ENCODE peak calls at places on chromosomes 11 and 22, in six cellular contexts. L is foreskin keratinocyte, T is AG04450, S is DMS153, J is ascending aorta, M is KBM-7. C is an unnamed sample.

GRCh38 chr11:95404370-95404769 is 173.4 kb upstream of the SESN3 start:
- DNase-seq in L (no peak), T (no peak), S (no peak), J (no peak), M (no peak), C (no peak)

GRCh38 chr22:17161991-17162390 is 2.9 kb upstream of the HDHD5 start:
- DNase-seq in L (no peak), T (no peak), S (no peak), J (no peak), M (no peak), C (no peak)

GRCh38 chr11:109695696-109696095 is 273.7 kb downstream of the C11orf87 start:
- DNase-seq in L (no peak), T (no peak), S (no peak), J (no peak), M (no peak), C (no peak)

GRCh38 chr11:86955111-86955673 is at the start of gene FZD4:
- DNase-seq in L (no peak), T (peak), S (peak), J (peak), M (peak), C (peak)

GRCh38 chr11:88324562-88325345 is 12.8 kb downstream of the CTSC start:
- DNase-seq in L (no peak), T (no peak), S (no peak), J (no peak), M (no peak), C (no peak)

GRCh38 chr11:60982184-60982583 is 10.7 kb downstream of the CD6 start:
- DNase-seq in L (no peak), T (no peak), S (no peak), J (no peak), M (no peak), C (no peak)

GRCh38 chr22:30562391-30562790 is 12.1 kb downstream of the GAL3ST1 start:
- DNase-seq in L (peak), T (no peak), S (no peak), J (no peak), M (no peak), C (no peak)

GRCh38 chr11:78806214-78807004 is 231.7 kb upstream of the NARS2 start:
- DNase-seq in L (no peak), T (no peak), S (no peak), J (no peak), M (no peak), C (peak)

GRCh38 chr11:19244621-19245020 is 3.9 kb upstream of the E2F8 start:
- DNase-seq in L (peak), T (no peak), S (no peak), J (no peak), M (no peak), C (peak)

GRCh38 chr11:121485221-121485620 is 32.5 kb upstream of the SORL1-AS1 start:
- DNase-seq in L (no peak), T (no peak), S (no peak), J (no peak), M (no peak), C (no peak)

GRCh38 chr11:108817971-108818370 is 153.1 kb downstream of the DDX10 start:
- DNase-seq in L (no peak), T (no peak), S (no peak), J (no peak), M (no peak), C (no peak)

GRCh38 chr11:102836290-102836875 is 7.0 kb downstream of the MMP3 start:
- DNase-seq in L (peak), T (peak), S (peak), J (no peak), M (no peak), C (peak)

GRCh38 chr22:39209756-39210155 is 35.0 kb downstream of the PDGFB start:
- DNase-seq in L (no peak), T (no peak), S (peak), J (no peak), M (no peak), C (peak)

GRCh38 chr11:74330065-74330858 is 18.8 kb upstream of the P4HA3 start:
- DNase-seq in L (peak), T (no peak), S (no peak), J (no peak), M (no peak), C (peak)

GRCh38 chr11:66432597-66432996 is 6.1 kb downstream of the MRPL11 start:
- DNase-seq in L (no peak), T (no peak), S (no peak), J (no peak), M (no peak), C (no peak)

GRCh38 chr22:46070722-46071450 is 79.4 kb upstream of the PPARA start:
- DNase-seq in L (no peak), T (no peak), S (peak), J (peak), M (no peak), C (peak)

GRCh38 chr11:1832181-1832988 is 2.4 kb upstream of the SYT8 start:
- DNase-seq in L (no peak), T (no peak), S (no peak), J (no peak), M (peak), C (peak)

GRCh38 chr11:46202149-46202548 is 75.3 kb upstream of the CREB3L1 start:
- DNase-seq in L (no peak), T (no peak), S (no peak), J (no peak), M (no peak), C (no peak)

GRCh38 chr11:62430350-62430749 is 11.5 kb downstream of the SCGB1A1 start:
- DNase-seq in L (no peak), T (no peak), S (no peak), J (no peak), M (no peak), C (no peak)

GRCh38 chr11:128022007-128022368 is 565.4 kb downstream of the ETS1 start:
- DNase-seq in L (no peak), T (no peak), S (no peak), J (no peak), M (no peak), C (no peak)

GRCh38 chr11:8283510-8284272 is 20.0 kb upstream of the LMO1 start:
- DNase-seq in L (no peak), T (no peak), S (peak), J (no peak), M (no peak), C (peak)

GRCh38 chr22:50258361-50259292 is 2.9 kb downstream of the MAPK12 start:
- DNase-seq in L (no peak), T (no peak), S (no peak), J (no peak), M (no peak), C (no peak)